ENCODE peak calls at places on chromosome 17, in ten cellular contexts. One of them, this sample, is unnamed.

GRCh38 chr17:65389426-65389825 is 172.0 kb downstream of the AXIN2 start:
- DNase-seq in lower leg skin: no peak
- DNase-seq in AG04450: no peak
- DNase-seq in HFFc6: peak; percentile 30
- DNase-seq in transverse colon: no peak
- DNase-seq in kidney epithelial cell: no peak
- DNase-seq in choroid plexus epithelial cell: peak; percentile 31
- DNase-seq in breast epithelium: no peak
- DNase-seq in MCF 10A: peak; percentile 19
- DNase-seq in WTC11: no peak
- DNase-seq in this sample: no peak

GRCh38 chr17:68302666-68303065 is 11.4 kb downstream of the ARSG start:
- DNase-seq in lower leg skin: no peak
- DNase-seq in AG04450: no peak
- DNase-seq in HFFc6: no peak
- DNase-seq in transverse colon: no peak
- DNase-seq in kidney epithelial cell: no peak
- DNase-seq in choroid plexus epithelial cell: no peak
- DNase-seq in breast epithelium: no peak
- DNase-seq in MCF 10A: no peak
- DNase-seq in WTC11: no peak
- DNase-seq in this sample: no peak

GRCh38 chr17:36942631-36943125 is 5.4 kb downstream of the LHX1 start:
- DNase-seq in lower leg skin: peak; percentile 84
- DNase-seq in AG04450: no peak
- DNase-seq in HFFc6: no peak
- DNase-seq in transverse colon: no peak
- DNase-seq in kidney epithelial cell: no peak
- DNase-seq in choroid plexus epithelial cell: no peak
- DNase-seq in breast epithelium: no peak
- DNase-seq in MCF 10A: no peak
- DNase-seq in WTC11: no peak
- DNase-seq in this sample: no peak

GRCh38 chr17:61015966-61016365 is 338.3 kb downstream of the BCAS3 start:
- DNase-seq in lower leg skin: no peak
- DNase-seq in AG04450: no peak
- DNase-seq in HFFc6: no peak
- DNase-seq in transverse colon: no peak
- DNase-seq in kidney epithelial cell: no peak
- DNase-seq in choroid plexus epithelial cell: no peak
- DNase-seq in breast epithelium: no peak
- DNase-seq in MCF 10A: no peak
- DNase-seq in WTC11: no peak
- DNase-seq in this sample: no peak

GRCh38 chr17:82314012-82314720 is 3.2 kb downstream of the CD7 start:
- DNase-seq in lower leg skin: no peak
- DNase-seq in AG04450: no peak
- DNase-seq in HFFc6: no peak
- DNase-seq in transverse colon: no peak
- DNase-seq in kidney epithelial cell: no peak
- DNase-seq in choroid plexus epithelial cell: no peak
- DNase-seq in breast epithelium: no peak
- DNase-seq in MCF 10A: no peak
- DNase-seq in WTC11: no peak
- DNase-seq in this sample: no peak

GRCh38 chr17:376936-377863 is 24.6 kb upstream of the RPH3AL start:
- DNase-seq in lower leg skin: peak; percentile 77
- DNase-seq in AG04450: no peak
- DNase-seq in HFFc6: peak; percentile 6
- DNase-seq in transverse colon: no peak
- DNase-seq in kidney epithelial cell: no peak
- DNase-seq in choroid plexus epithelial cell: no peak
- DNase-seq in breast epithelium: no peak
- DNase-seq in MCF 10A: no peak
- DNase-seq in WTC11: no peak
- DNase-seq in this sample: no peak

GRCh38 chr17:79541451-79541850 is 69.4 kb downstream of the RBFOX3 start:
- DNase-seq in lower leg skin: no peak
- DNase-seq in AG04450: no peak
- DNase-seq in HFFc6: no peak
- DNase-seq in transverse colon: no peak
- DNase-seq in kidney epithelial cell: no peak
- DNase-seq in choroid plexus epithelial cell: no peak
- DNase-seq in breast epithelium: no peak
- DNase-seq in MCF 10A: no peak
- DNase-seq in WTC11: no peak
- DNase-seq in this sample: no peak

GRCh38 chr17:33778505-33779398 is 476.3 kb upstream of the CCL2 start:
- DNase-seq in lower leg skin: no peak
- DNase-seq in AG04450: peak; percentile 45
- DNase-seq in HFFc6: peak; percentile 63
- DNase-seq in transverse colon: peak; percentile 30
- DNase-seq in kidney epithelial cell: peak; percentile 16
- DNase-seq in choroid plexus epithelial cell: peak; percentile 81
- DNase-seq in breast epithelium: peak; percentile 20
- DNase-seq in MCF 10A: peak; percentile 30
- DNase-seq in WTC11: peak; percentile 45
- DNase-seq in this sample: peak; percentile 54

DNA sequence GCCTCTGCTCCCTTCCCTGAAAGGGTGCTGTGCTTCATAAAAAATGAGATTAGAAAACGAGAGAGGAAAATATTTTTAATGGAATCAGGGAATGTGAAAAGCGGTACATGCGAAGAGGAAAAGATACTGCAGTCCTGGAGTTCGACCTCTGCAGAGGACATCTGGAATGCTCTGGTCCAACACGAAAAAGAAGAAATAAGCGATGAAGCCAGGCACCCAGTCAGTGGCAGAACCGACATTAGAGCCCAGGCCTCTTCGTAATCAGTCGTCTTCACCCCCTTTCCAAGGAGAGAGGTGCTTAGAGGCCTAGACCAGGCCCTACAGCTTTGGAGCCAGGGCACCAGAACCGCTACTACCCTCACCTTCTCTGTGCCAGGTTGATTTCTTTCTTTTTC is 459 bp upstream of the MARCHF10 start:
- DNase-seq in lower leg skin: no peak
- DNase-seq in AG04450: no peak
- DNase-seq in HFFc6: no peak
- DNase-seq in transverse colon: no peak
- DNase-seq in kidney epithelial cell: no peak
- DNase-seq in choroid plexus epithelial cell: no peak
- DNase-seq in breast epithelium: no peak
- DNase-seq in MCF 10A: no peak
- DNase-seq in WTC11: no peak
- DNase-seq in this sample: no peak
- TF ChIP-seq CTCF in lower leg skin: no peak
- TF ChIP-seq CTCF in AG04450: no peak
- TF ChIP-seq CTCF in HFFc6: no peak
- TF ChIP-seq CTCF in transverse colon: no peak
- TF ChIP-seq CTCF in kidney epithelial cell: no peak
- TF ChIP-seq CTCF in choroid plexus epithelial cell: no peak
- TF ChIP-seq CTCF in breast epithelium: no peak
- TF ChIP-seq CTCF in MCF 10A: no peak
- TF ChIP-seq CTCF in WTC11: no peak
- TF ChIP-seq CTCF in this sample: no peak

DNA sequence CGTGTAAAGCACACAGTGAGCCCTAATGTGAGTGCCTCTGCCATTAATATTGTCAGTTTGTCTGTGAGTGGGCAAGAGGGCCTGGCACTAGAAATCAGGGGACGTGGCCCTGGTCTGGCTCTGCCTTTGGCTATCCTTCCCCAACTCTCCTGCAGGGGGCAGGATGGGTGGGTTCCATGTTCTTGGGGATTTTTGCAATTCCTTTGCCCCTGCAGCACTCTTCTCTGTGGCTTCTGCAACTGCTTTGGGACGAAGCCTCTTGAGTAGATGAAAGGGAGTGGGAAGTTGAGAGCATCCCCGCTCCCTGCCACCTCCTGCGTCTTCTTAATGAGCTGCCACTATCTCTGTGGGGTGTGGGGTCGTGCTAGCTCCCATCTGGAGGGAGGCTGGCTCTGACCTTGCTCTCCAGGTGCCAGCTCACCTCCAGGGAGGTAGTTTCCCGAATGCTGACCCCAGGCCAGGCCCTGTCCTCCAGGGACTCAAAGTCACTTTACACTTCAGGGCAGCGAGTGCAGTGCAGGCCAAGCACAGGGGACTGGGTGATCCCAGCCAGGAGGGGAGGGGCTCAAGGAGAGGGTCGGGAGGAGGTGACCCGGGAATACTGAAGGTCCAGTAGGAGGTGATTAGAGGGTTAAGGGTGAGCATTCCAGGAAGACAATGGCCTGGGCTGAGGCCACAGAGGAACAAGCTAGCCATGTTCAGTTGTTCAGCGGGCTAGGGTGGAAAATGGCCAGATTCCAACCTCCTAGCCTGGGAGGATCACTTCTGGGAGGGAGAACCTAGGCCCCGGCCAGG is 121.0 kb upstream of the NLRP1 start:
- DNase-seq in lower leg skin: peak; percentile 48
- DNase-seq in AG04450: no peak
- DNase-seq in HFFc6: no peak
- DNase-seq in transverse colon: no peak
- DNase-seq in kidney epithelial cell: no peak
- DNase-seq in choroid plexus epithelial cell: peak; percentile 29
- DNase-seq in breast epithelium: no peak
- DNase-seq in MCF 10A: peak; percentile 17
- DNase-seq in WTC11: peak; percentile 74
- DNase-seq in this sample: peak; percentile 49
- TF ChIP-seq CTCF in lower leg skin: no peak
- TF ChIP-seq CTCF in AG04450: peak; percentile 49
- TF ChIP-seq CTCF in HFFc6: peak; percentile 74
- TF ChIP-seq CTCF in transverse colon: no peak
- TF ChIP-seq CTCF in kidney epithelial cell: peak; percentile 36
- TF ChIP-seq CTCF in choroid plexus epithelial cell: peak; percentile 67
- TF ChIP-seq CTCF in breast epithelium: no peak
- TF ChIP-seq CTCF in MCF 10A: peak; percentile 25
- TF ChIP-seq CTCF in WTC11: peak; percentile 74
- TF ChIP-seq CTCF in this sample: peak; percentile 53

GRCh38 chr17:30930495-30930894 is 8.8 kb downstream of the ADAP2 start:
- DNase-seq in lower leg skin: no peak
- DNase-seq in AG04450: no peak
- DNase-seq in HFFc6: no peak
- DNase-seq in transverse colon: no peak
- DNase-seq in kidney epithelial cell: no peak
- DNase-seq in choroid plexus epithelial cell: no peak
- DNase-seq in breast epithelium: no peak
- DNase-seq in MCF 10A: no peak
- DNase-seq in WTC11: no peak
- DNase-seq in this sample: no peak

GRCh38 chr17:30926516-30926915 is 4.8 kb downstream of the ADAP2 start:
- DNase-seq in lower leg skin: no peak
- DNase-seq in AG04450: no peak
- DNase-seq in HFFc6: no peak
- DNase-seq in transverse colon: no peak
- DNase-seq in kidney epithelial cell: no peak
- DNase-seq in choroid plexus epithelial cell: no peak
- DNase-seq in breast epithelium: no peak
- DNase-seq in MCF 10A: no peak
- DNase-seq in WTC11: no peak
- DNase-seq in this sample: no peak

GRCh38 chr17:30924341-30924740 is 2.6 kb downstream of the ADAP2 start:
- DNase-seq in lower leg skin: peak; percentile 17
- DNase-seq in AG04450: no peak
- DNase-seq in HFFc6: no peak
- DNase-seq in transverse colon: no peak
- DNase-seq in kidney epithelial cell: no peak
- DNase-seq in choroid plexus epithelial cell: no peak
- DNase-seq in breast epithelium: no peak
- DNase-seq in MCF 10A: no peak
- DNase-seq in WTC11: no peak
- DNase-seq in this sample: no peak

GRCh38 chr17:30929081-30929633 is 7.4 kb downstream of the ADAP2 start:
- DNase-seq in lower leg skin: no peak
- DNase-seq in AG04450: no peak
- DNase-seq in HFFc6: no peak
- DNase-seq in transverse colon: no peak
- DNase-seq in kidney epithelial cell: no peak
- DNase-seq in choroid plexus epithelial cell: no peak
- DNase-seq in breast epithelium: no peak
- DNase-seq in MCF 10A: no peak
- DNase-seq in WTC11: no peak
- DNase-seq in this sample: no peak

DNA sequence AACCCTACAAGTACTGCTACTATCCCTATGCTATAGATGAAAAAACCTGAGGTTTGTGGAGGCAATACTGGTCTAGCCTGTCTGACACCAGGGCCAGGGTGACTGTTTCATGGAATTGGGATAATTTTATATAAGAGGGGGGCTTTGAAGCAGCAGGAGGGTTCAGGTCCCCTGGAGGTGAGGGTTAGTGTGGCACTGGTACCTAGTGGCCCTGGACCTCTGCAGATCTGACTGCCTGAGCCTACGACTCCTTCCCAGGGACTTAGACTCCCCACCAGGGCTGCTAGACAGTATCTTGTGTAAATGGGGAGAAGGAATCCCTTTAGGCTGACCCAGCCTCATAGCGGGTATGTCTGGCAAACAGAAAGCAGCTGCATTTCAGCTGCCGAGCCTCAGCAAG is 6.8 kb downstream of the ADAP2 start:
- DNase-seq in lower leg skin: no peak
- DNase-seq in AG04450: no peak
- DNase-seq in HFFc6: no peak
- DNase-seq in transverse colon: no peak
- DNase-seq in kidney epithelial cell: no peak
- DNase-seq in choroid plexus epithelial cell: no peak
- DNase-seq in breast epithelium: no peak
- DNase-seq in MCF 10A: no peak
- DNase-seq in WTC11: no peak
- DNase-seq in this sample: no peak
- TF ChIP-seq CTCF in lower leg skin: no peak
- TF ChIP-seq CTCF in AG04450: no peak
- TF ChIP-seq CTCF in HFFc6: no peak
- TF ChIP-seq CTCF in transverse colon: no peak
- TF ChIP-seq CTCF in kidney epithelial cell: no peak
- TF ChIP-seq CTCF in choroid plexus epithelial cell: no peak
- TF ChIP-seq CTCF in breast epithelium: no peak
- TF ChIP-seq CTCF in MCF 10A: no peak
- TF ChIP-seq CTCF in WTC11: no peak
- TF ChIP-seq CTCF in this sample: no peak

DNA sequence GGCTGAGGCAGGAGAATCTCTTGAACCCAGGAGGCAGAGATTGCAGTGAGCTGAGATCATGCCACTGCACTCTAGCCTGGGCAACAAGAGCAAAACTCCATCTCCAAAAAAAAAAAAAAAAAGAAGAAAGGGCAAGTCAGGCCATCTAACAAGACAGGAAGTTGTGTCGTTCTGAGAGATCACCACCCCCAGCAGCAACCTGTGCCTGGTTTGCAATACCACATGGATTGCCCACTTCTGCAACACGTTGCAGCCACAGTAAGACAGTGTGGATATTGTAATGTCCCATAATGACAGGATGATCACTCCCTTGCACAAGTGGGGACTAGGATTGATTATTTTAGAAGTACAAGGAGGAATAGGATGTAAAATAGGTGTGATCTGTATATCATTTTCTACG is 3.4 kb upstream of the KRTAP2-4 start:
- DNase-seq in lower leg skin: no peak
- DNase-seq in AG04450: no peak
- DNase-seq in HFFc6: no peak
- DNase-seq in transverse colon: no peak
- DNase-seq in kidney epithelial cell: no peak
- DNase-seq in choroid plexus epithelial cell: no peak
- DNase-seq in breast epithelium: no peak
- DNase-seq in MCF 10A: no peak
- DNase-seq in WTC11: no peak
- DNase-seq in this sample: no peak
- TF ChIP-seq CTCF in lower leg skin: no peak
- TF ChIP-seq CTCF in AG04450: no peak
- TF ChIP-seq CTCF in HFFc6: no peak
- TF ChIP-seq CTCF in transverse colon: no peak
- TF ChIP-seq CTCF in kidney epithelial cell: no peak
- TF ChIP-seq CTCF in choroid plexus epithelial cell: no peak
- TF ChIP-seq CTCF in breast epithelium: no peak
- TF ChIP-seq CTCF in MCF 10A: no peak
- TF ChIP-seq CTCF in WTC11: no peak
- TF ChIP-seq CTCF in this sample: no peak

This sample was measured in neural crest cell.